ENCODE peak calls at places on chromosomes 12 and 14, in six cellular contexts. F, Z, Y, S, X and C are unnamed samples.

GRCh38 chr14:71381814-71382213 is 474.6 kb downstream of the PCNX1 start:
- DNase-seq in F (no peak), Z (no peak), Y (no peak), S (no peak), X (no peak), C (no peak)

GRCh38 chr12:116222358-116222757 is 55.1 kb downstream of the MED13L start:
- DNase-seq in F (no peak), Z (no peak), Y (no peak), S (no peak), X (peak; percentile 43), C (peak; percentile 83)

GRCh38 chr14:60965402-60965801 is 15.5 kb downstream of the TRMT5 start:
- DNase-seq in F (no peak), Z (no peak), Y (no peak), S (no peak), X (no peak), C (peak; percentile 78)

GRCh38 chr12:112998997-112999767 is 20.9 kb downstream of the OAS2 start:
- DNase-seq in F (no peak), Z (no peak), Y (no peak), S (peak; percentile 82), X (no peak), C (no peak)

GRCh38 chr12:110316861-110317260 is 35.8 kb downstream of the ATP2A2 start:
- DNase-seq in F (no peak), Z (no peak), Y (no peak), S (no peak), X (no peak), C (peak; percentile 64)

GRCh38 chr12:55720894-55721444 is 776 bp downstream of the RDH5 start:
- DNase-seq in F (peak; percentile 78), Z (no peak), Y (peak; percentile 56), S (no peak), X (peak; percentile 88), C (peak; percentile 76)

GRCh38 chr14:57480044-57480443 is 13.6 kb downstream of the CCDC198 start:
- DNase-seq in F (no peak), Z (no peak), Y (no peak), S (no peak), X (peak; percentile 86), C (peak; percentile 56)

GRCh38 chr12:91511795-91512420 is 329.3 kb upstream of the DCN start:
- DNase-seq in F (no peak), Z (no peak), Y (peak; percentile 11), S (peak; percentile 66), X (no peak), C (no peak)

GRCh38 chr14:62632771-62633170 is 412.5 kb downstream of the KCNH5 start:
- DNase-seq in F (no peak), Z (no peak), Y (no peak), S (no peak), X (no peak), C (no peak)

GRCh38 chr12:51217968-51218606 is at the start of gene POU6F1:
- DNase-seq in F (peak; percentile 83), Z (peak; percentile 87), Y (peak; percentile 87), S (peak; percentile 79), X (peak; percentile 77), C (peak; percentile 34)

GRCh38 chr14:63493246-63493645 is 49.9 kb downstream of the PPP2R5E start:
- DNase-seq in F (peak; percentile 68), Z (no peak), Y (peak; percentile 64), S (no peak), X (peak; percentile 18), C (no peak)